ENCODE peak calls at places on chromosome 15, in ten cellular contexts. Z, G, E, L, H, M, W, O, P and J are unnamed samples.

GRCh38 chr15:62257991-62258390 is 92.9 kb upstream of the C2CD4B start:
- DNase-seq in Z (no peak), G (no peak), E (no peak), L (no peak), H (no peak), M (no peak), W (no peak), O (no peak), P (no peak), J (no peak)

GRCh38 chr15:75451202-75451673 is 252 bp downstream of the SIN3A start:
- DNase-seq in Z (no peak), G (no peak), E (no peak), L (no peak), H (no peak), M (no peak), W (no peak), O (no peak), P (no peak), J (no peak)

GRCh38 chr15:55434989-55435825 is 26.9 kb downstream of the PIERCE2 start:
- DNase-seq in Z (peak; percentile 37), G (no peak), E (no peak), L (no peak), H (no peak), M (peak; percentile 68), W (peak; percentile 86), O (peak; percentile 84), P (no peak), J (no peak)

GRCh38 chr15:49242820-49243219 is 72.8 kb downstream of the GALK2 start:
- DNase-seq in Z (peak; percentile 71), G (no peak), E (peak; percentile 35), L (no peak), H (no peak), M (no peak), W (peak; percentile 41), O (peak; percentile 91), P (no peak), J (no peak)

GRCh38 chr15:62928242-62928995 is 114.1 kb upstream of the TPM1 start:
- DNase-seq in Z (peak; percentile 64), G (no peak), E (no peak), L (no peak), H (no peak), M (peak; percentile 6), W (no peak), O (peak; percentile 88), P (no peak), J (no peak)

GRCh38 chr15:92811514-92811913 is 88.6 kb upstream of the CHD2 start:
- DNase-seq in Z (no peak), G (peak; percentile 55), E (no peak), L (no peak), H (no peak), M (peak; percentile 61), W (no peak), O (no peak), P (no peak), J (no peak)

GRCh38 chr15:50256188-50257041 is 9.1 kb downstream of the HDC start:
- DNase-seq in Z (peak; percentile 37), G (no peak), E (no peak), L (no peak), H (no peak), M (peak; percentile 77), W (no peak), O (peak; percentile 78), P (no peak), J (no peak)

GRCh38 chr15:89332446-89332845 is 2.2 kb downstream of the POLG start:
- DNase-seq in Z (no peak), G (no peak), E (no peak), L (no peak), H (no peak), M (peak; percentile 14), W (peak; percentile 62), O (peak; percentile 33), P (peak; percentile 51), J (peak; percentile 47)

GRCh38 chr15:39622660-39623549 is 42.0 kb downstream of the THBS1 start:
- DNase-seq in Z (no peak), G (no peak), E (no peak), L (no peak), H (no peak), M (no peak), W (no peak), O (no peak), P (no peak), J (no peak)
- TF ChIP-seq CTCF in Z (no peak), G (no peak), E (no peak), L (no peak), H (no peak), M (no peak), W (no peak), O (no peak), P (no peak), J (no peak)

DNA sequence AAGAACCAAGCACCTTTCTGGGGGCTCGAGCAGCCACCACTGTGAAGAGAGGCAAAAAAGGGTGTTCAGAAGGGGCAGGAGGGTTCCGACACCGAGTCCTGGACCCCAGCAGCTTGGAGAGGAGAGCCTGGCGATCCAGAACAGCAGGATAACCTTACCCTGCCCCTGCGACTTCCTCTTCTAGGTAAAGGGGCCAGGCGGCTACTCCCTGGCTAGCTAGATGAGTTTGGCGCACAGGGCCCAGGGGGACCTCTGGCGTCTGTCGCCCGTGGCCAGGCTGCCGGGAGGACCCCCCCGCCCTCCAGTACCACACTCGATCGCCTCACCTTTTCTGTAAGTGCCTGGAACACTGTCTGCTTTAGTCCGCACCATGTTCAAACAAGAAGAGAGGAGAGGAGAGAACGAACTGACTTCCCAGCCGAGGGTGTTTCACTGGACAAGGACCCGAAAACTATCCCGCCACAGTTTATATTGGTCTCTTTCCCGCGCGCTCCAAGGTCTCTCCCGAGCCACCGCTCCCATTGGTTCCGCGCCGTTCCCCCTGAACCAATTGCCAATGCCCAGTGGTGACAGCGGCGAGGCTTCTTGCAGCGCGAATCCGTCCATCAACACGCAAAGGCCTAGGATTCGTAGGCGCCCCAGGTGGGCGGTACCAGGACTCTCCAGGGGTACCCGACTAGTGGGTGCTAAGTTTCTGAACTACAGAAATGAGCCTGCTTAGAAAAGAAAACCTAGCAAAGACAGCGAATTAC is at the start of gene PCLAF:
- DNase-seq in Z (peak; percentile 90), G (peak; percentile 86), E (peak; percentile 96), L (peak; percentile 93), H (peak; percentile 90), M (peak; percentile 93), W (peak; percentile 98), O (peak; percentile 97), P (peak; percentile 97), J (peak; percentile 94)
- TF ChIP-seq CTCF in Z (no peak), G (no peak), E (no peak), L (no peak), H (no peak), M (no peak), W (peak; percentile 35), O (no peak), P (no peak), J (no peak)

GRCh38 chr15:73630796-73631471 is 2.3 kb downstream of the NPTN start:
- DNase-seq in Z (no peak), G (no peak), E (no peak), L (no peak), H (no peak), M (no peak), W (no peak), O (peak; percentile 42), P (no peak), J (no peak)

GRCh38 chr15:73632670-73633058 is 525 bp downstream of the NPTN start:
- DNase-seq in Z (no peak), G (no peak), E (no peak), L (no peak), H (peak; percentile 23), M (no peak), W (peak; percentile 32), O (no peak), P (no peak), J (peak; percentile 55)

GRCh38 chr15:73631915-73632669 is 1.1 kb downstream of the NPTN start:
- DNase-seq in Z (no peak), G (no peak), E (no peak), L (no peak), H (no peak), M (peak; percentile 49), W (peak; percentile 52), O (peak; percentile 67), P (peak; percentile 45), J (no peak)

GRCh38 chr15:73633111-73633990 is at the start of gene NPTN:
- DNase-seq in Z (peak; percentile 93), G (peak; percentile 100), E (peak; percentile 100), L (peak; percentile 99), H (peak; percentile 97), M (peak; percentile 97), W (peak; percentile 98), O (peak; percentile 99), P (peak; percentile 99), J (peak; percentile 100)

DNA sequence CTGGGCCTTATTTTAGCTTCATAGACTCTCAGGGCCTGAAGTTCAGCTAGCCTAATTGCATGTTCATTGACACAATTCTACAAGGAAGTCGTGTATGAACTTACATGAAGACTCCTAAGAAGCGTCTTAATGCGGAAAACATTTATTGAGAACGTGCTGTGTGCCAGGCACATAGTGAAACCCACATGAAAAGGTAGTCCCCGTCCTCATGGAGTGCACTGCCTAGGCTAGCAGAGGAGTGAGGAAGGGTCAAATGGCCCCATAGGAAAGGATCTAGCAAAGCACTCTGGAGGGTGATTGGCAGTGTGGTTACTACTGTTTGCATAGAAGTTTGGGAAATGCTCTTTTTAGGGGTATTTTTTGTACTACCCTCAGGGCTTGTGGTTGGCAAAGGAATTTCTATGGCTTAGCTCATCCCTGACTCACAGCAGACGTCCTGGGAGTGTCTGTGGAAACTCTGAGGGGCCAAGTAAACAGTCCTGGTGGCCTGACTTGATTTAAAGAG is 854 bp upstream of the NPTN start:
- DNase-seq in Z (peak; percentile 85), G (no peak), E (no peak), L (no peak), H (no peak), M (peak; percentile 98), W (no peak), O (peak; percentile 96), P (no peak), J (no peak)
- TF ChIP-seq CTCF in Z (no peak), G (no peak), E (no peak), L (no peak), H (no peak), M (no peak), W (no peak), O (no peak), P (no peak), J (no peak)

GRCh38 chr15:58934114-58934447 is 602 bp upstream of the SLTM start:
- DNase-seq in Z (no peak), G (no peak), E (no peak), L (no peak), H (no peak), M (no peak), W (no peak), O (no peak), P (no peak), J (no peak)

GRCh38 chr15:58934521-58934920 is 1.0 kb upstream of the SLTM start:
- DNase-seq in Z (no peak), G (no peak), E (no peak), L (no peak), H (no peak), M (peak; percentile 65), W (peak; percentile 5), O (peak; percentile 19), P (no peak), J (no peak)

GRCh38 chr15:58931985-58932384 is 1.5 kb downstream of the SLTM start:
- DNase-seq in Z (no peak), G (no peak), E (no peak), L (no peak), H (no peak), M (peak; percentile 52), W (no peak), O (peak; percentile 60), P (no peak), J (no peak)

GRCh38 chr15:58932791-58933310 is 628 bp downstream of the SLTM start:
- DNase-seq in Z (no peak), G (no peak), E (no peak), L (no peak), H (no peak), M (peak; percentile 9), W (peak; percentile 42), O (peak; percentile 35), P (no peak), J (peak; percentile 69)

DNA sequence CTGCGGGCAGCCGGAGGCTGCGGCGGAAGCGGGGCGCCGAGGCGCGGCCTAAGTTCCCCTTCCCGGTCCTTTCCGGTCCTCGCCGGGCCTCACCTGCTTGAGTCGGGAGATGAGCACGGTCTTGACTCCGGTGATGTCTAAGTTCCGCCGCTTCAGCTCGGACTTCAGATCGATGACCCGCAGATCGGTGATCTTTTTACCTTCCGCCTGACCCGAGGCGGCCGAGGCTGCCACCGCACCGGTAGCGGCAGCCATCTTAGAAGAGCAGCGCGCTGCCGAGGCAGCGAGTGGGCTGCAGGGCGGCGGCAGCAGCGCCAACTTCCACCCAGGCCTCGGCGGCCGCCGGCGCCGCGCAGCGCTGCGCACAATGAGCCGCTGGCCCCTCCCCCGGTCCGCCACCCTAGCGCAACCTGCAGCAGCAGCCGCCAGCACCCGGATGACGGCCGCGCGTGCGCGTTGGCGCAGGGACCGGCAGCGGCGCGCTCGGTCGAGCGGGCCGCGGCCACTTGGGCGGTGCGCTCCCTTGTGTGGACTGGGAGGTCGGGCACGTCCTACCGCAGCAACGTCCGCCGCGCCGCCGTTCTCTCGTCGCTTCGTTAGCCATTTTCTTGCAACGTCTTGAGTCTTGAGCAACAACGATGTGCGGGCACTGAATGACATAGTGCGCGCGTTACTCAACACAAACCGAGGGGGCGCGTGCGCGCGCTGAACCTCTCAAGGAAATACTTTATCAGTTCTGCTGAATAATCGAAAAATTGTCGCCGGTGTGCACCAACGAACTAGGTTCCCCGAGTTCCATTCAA is at the start of gene SLTM:
- DNase-seq in Z (peak; percentile 85), G (peak; percentile 95), E (peak; percentile 97), L (peak; percentile 95), H (peak; percentile 83), M (peak; percentile 90), W (peak; percentile 95), O (peak; percentile 95), P (peak; percentile 95), J (peak; percentile 97)
- TF ChIP-seq CTCF in Z (peak; percentile 34), G (peak; percentile 17), E (peak; percentile 20), L (peak; percentile 30), H (peak; percentile 53), M (peak; percentile 22), W (peak; percentile 4), O (peak; percentile 41), P (peak; percentile 46), J (peak; percentile 43)